ENCODE peak calls at places on chromosomes 2 and 18, in five cellular contexts. C is uterus, H is transverse colon, O is tibial artery, S is fibroblast of mammary gland. Q is an unnamed sample.

GRCh38 chr18:49399003-49399402 is 61.4 kb downstream of the DYM start:
- DNase-seq in S (no peak), H (no peak), O (no peak), C (no peak), Q (no peak)

GRCh38 chr2:178449700-178450573 is 1.0 kb downstream of the PRKRA start:
- DNase-seq in H (peak), C (no peak), O (no peak), S (no peak), Q (no peak)

GRCh38 chr2:26179446-26179907 is 6.6 kb downstream of the GAREM2 start:
- DNase-seq in C (no peak), S (no peak), H (no peak), O (no peak), Q (no peak)

GRCh38 chr2:221060335-221060734 is 511.8 kb downstream of the EPHA4 start:
- DNase-seq in C (no peak), O (no peak), H (no peak), S (peak), Q (no peak)

GRCh38 chr2:241924069-241924908 is 54.8 kb downstream of the RTP5 start:
- DNase-seq in C (no peak), S (no peak), O (no peak), H (no peak), Q (no peak)

GRCh38 chr2:133841905-133842304 is 273.6 kb upstream of the NCKAP5 start:
- DNase-seq in C (no peak), O (no peak), S (peak), H (no peak), Q (no peak)

GRCh38 chr2:39640681-39641080 is 25.0 kb upstream of the TMEM178A start:
- DNase-seq in H (no peak), O (no peak), C (no peak), S (no peak), Q (no peak)

GRCh38 chr2:141557329-141558098 is 573.3 kb downstream of the LRP1B start:
- DNase-seq in C (no peak), H (no peak), S (peak), O (no peak), Q (no peak)

GRCh38 chr2:72367530-72368225 is 220.0 kb upstream of the CYP26B1 start:
- DNase-seq in O (peak), S (peak), H (peak), C (no peak), Q (no peak)

GRCh38 chr2:230068658-230069080 is at the start of gene SLC16A14:
- DNase-seq in O (no peak), S (peak), C (peak), H (peak), Q (no peak)

GRCh38 chr2:36432479-36432878 is 76.9 kb downstream of the CRIM1 start:
- DNase-seq in C (no peak), H (no peak), S (no peak), O (no peak), Q (no peak)

GRCh38 chr2:176193048-176193447 is 4.6 kb downstream of the HOXD1 start:
- DNase-seq in S (no peak), C (no peak), O (no peak), H (no peak), Q (no peak)

GRCh38 chr18:54622084-54622483 is 31.0 kb downstream of the DYNAP start:
- DNase-seq in S (no peak), C (no peak), O (no peak), H (no peak), Q (no peak)

GRCh38 chr2:162113088-162113770 is 38.8 kb downstream of the GCG start:
- DNase-seq in O (no peak), H (no peak), S (no peak), C (no peak), Q (no peak)

GRCh38 chr18:31723998-31724711 is 36.5 kb downstream of the SLC25A52 start:
- DNase-seq in S (peak), H (peak), O (peak), C (peak), Q (no peak)

GRCh38 chr2:111057045-111057444 is 63.7 kb upstream of the BCL2L11 start:
- DNase-seq in C (no peak), S (no peak), H (no peak), O (no peak), Q (no peak)

GRCh38 chr2:43774617-43775016 is 778 bp downstream of the DYNC2LI1 start:
- DNase-seq in C (no peak), H (no peak), S (no peak), O (no peak), Q (no peak)

GRCh38 chr2:23767871-23768611 is 158.9 kb downstream of the ATAD2B start:
- DNase-seq in C (no peak), O (no peak), S (peak), H (no peak), Q (no peak)

GRCh38 chr2:158781562-158781961 is 13.6 kb upstream of the DAPL1 start:
- DNase-seq in H (no peak), O (no peak), C (no peak), S (peak), Q (no peak)

GRCh38 chr2:13046557-13047165 is 329.9 kb downstream of the TRIB2 start:
- DNase-seq in S (peak), O (no peak), H (no peak), C (no peak), Q (no peak)

GRCh38 chr18:10072659-10073309 is 159.0 kb downstream of the VAPA start:
- DNase-seq in H (no peak), S (peak), C (no peak), O (peak), Q (no peak)

GRCh38 chr2:65121-65520 is 18.8 kb upstream of the FAM110C start:
- DNase-seq in H (no peak), O (no peak), C (no peak), S (no peak), Q (no peak)

GRCh38 chr2:241460631-241461030 is 47.8 kb downstream of the STK25 start:
- DNase-seq in H (no peak), C (no peak), O (no peak), S (no peak), Q (no peak)

GRCh38 chr18:39596216-39596615 is 2030.6 kb upstream of the CELF4 start:
- DNase-seq in S (no peak), O (no peak), H (no peak), C (no peak), Q (no peak)

GRCh38 chr2:209790066-209790728 is 18.6 kb downstream of the UNC80 start:
- DNase-seq in S (no peak), C (no peak), O (no peak), H (no peak), Q (no peak)

DNA sequence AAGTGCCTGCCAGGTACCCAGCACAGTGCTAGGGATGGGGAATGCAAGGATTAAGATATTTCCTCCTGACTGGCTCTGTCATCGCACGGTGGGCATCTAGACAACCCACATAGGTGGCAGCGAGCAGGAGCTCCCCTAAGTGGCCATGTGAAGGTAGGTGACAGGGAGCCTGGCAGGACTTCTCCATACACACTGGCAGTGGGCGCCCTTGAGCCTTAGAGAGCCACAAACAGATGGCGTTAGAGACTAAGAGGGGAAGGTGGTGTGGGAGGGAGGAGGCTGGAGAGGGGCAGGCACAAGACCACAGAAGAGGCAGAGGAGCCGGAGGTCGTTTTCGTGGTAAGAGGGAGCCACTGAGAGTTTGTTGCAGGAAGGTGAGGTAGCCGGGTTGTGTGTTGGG is 15.2 kb downstream of the PRELID3A start:
- DNase-seq in S (no peak), O (no peak), H (no peak), C (no peak), Q (no peak)
- TF ChIP-seq CTCF in S (no peak), O (no peak), H (no peak), C (no peak), Q (no peak)

DNA sequence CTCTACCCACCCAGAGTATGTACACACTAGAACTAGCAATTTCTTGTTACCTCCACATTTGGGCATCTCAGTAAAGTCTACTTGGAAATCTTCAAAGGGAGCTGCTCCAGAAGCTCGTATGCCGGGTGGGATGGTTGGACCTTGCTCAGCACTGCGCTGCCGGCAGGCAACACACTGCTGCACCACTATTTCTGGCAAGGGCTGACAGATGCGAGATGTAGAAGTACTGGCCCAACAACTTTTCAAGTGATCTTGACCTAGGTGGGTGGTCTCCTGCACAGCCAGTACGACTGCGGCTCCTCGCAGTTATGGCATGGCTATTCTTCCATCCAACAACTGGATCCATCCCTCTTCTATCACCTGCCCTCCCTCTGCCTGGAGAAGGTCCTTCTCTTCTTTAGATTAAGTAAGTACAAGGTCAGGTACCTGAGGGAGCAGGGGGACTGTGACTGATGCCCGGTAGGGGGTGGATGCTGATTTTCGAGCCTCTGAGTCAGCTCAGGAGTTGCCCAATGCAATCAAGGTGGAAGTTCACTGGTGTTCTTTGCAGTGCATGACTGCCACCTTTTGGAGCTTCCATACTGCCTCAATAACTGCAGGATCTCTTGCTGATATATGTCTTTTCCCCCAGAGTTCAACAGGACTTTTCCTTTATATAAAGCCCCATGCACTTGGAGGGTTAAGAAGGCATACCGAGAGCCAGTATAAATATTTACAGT is 100.4 kb upstream of the SLC1A4 start:
- DNase-seq in H (no peak), O (peak), S (peak), C (no peak), Q (no peak)
- TF ChIP-seq CTCF in H (peak), O (peak), S (peak), C (no peak), Q (no peak)

GRCh38 chr2:63073994-63074393 is 23.4 kb downstream of the OTX1 start:
- DNase-seq in S (no peak), H (no peak), C (no peak), O (no peak), Q (no peak)

GRCh38 chr2:63081404-63081803 is 30.8 kb downstream of the OTX1 start:
- DNase-seq in S (no peak), H (no peak), O (no peak), C (no peak), Q (no peak)

GRCh38 chr2:63078852-63079606 is 28.4 kb downstream of the OTX1 start:
- DNase-seq in H (no peak), S (peak), C (no peak), O (no peak), Q (no peak)
- TF ChIP-seq CTCF in H (no peak), S (peak), C (no peak), O (no peak), Q (no peak)

GRCh38 chr2:191358325-191359025 is 113.3 kb downstream of the MYO1B start:
- DNase-seq in H (no peak), O (no peak), C (no peak), S (no peak), Q (no peak)

GRCh38 chr2:191359186-191359585 is 114.0 kb downstream of the MYO1B start:
- DNase-seq in O (no peak), H (no peak), S (no peak), C (no peak), Q (no peak)

GRCh38 chr2:191363267-191363666 is 118.1 kb downstream of the MYO1B start:
- DNase-seq in S (no peak), C (no peak), O (no peak), H (no peak), Q (no peak)

GRCh38 chr2:191362841-191363240 is 117.6 kb downstream of the MYO1B start:
- DNase-seq in S (no peak), O (no peak), H (no peak), C (no peak), Q (no peak)

GRCh38 chr2:191360918-191361317 is 115.7 kb downstream of the MYO1B start:
- DNase-seq in H (no peak), C (no peak), O (no peak), S (no peak), Q (no peak)
- TF ChIP-seq CTCF in H (no peak), C (no peak), O (no peak), S (no peak), Q (no peak)

GRCh38 chr2:5242751-5243150 is 449.4 kb upstream of the SOX11 start:
- DNase-seq in S (no peak), O (no peak), H (no peak), C (no peak), Q (no peak)
- TF ChIP-seq CTCF in S (no peak), O (no peak), H (no peak), C (no peak), Q (no peak)

DNA sequence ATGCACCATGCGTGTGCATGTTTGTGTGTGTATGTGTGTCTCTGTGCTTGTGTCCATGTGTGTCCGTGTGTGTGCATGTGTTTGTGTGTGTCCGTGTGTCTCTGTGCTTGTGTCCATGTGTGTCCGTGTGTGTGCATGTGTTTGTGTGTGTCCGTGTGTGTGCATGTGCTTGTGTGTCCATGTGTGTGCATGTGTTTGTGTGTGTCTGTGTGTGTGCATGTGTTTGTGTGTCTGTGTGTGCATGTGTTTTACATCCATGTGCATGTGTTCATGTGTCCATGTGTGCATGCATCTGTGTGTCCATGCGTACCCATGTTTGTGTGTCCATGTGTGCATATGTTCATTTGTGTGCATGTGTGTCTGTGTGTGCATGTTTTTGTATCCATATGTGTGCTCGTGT is 100.5 kb downstream of the LBH start:
- DNase-seq in C (no peak), O (no peak), H (no peak), S (no peak), Q (no peak)
- TF ChIP-seq CTCF in C (no peak), O (no peak), H (no peak), S (no peak), Q (no peak)

GRCh38 chr2:223247136-223247535 is 195.1 kb downstream of the KCNE4 start:
- DNase-seq in H (no peak), C (no peak), O (no peak), S (peak), Q (no peak)
- TF ChIP-seq CTCF in H (no peak), C (no peak), O (peak), S (peak), Q (no peak)

Q was measured in omental fat pad.